ENCODE peak calls at places on chromosomes 3 and 15, in eight cellular contexts. C is HepG2; I is GM12878; N is heart left ventricle; K is mucosa of descending colon; T is lower lobe of right lung; Z is naive thymus-derived CD4-positive, alpha-beta T cell; D is Panc1. M is an unnamed sample.

GRCh38 chr3:114319453-114319852 is 25.6 kb downstream of the TIGIT start:
- ATAC-seq in C (peak; percentile 65), I (no peak), N (no peak), K (no peak), T (peak; percentile 25), Z (no peak), D (no peak), M (no peak)

GRCh38 chr3:12725436-12725835 is 33.6 kb downstream of the TMEM40 start:
- ATAC-seq in C (no peak), I (no peak), N (no peak), K (no peak), T (no peak), Z (no peak), D (no peak), M (no peak)

GRCh38 chr3:188526057-188526456 is 372.1 kb downstream of the LPP start:
- ATAC-seq in C (peak; percentile 67), I (no peak), N (no peak), K (no peak), T (peak; percentile 80), Z (no peak), D (no peak), M (no peak)

GRCh38 chr3:153210660-153211059 is 48.6 kb downstream of the RAP2B start:
- ATAC-seq in C (no peak), I (no peak), N (no peak), K (peak; percentile 55), T (peak; percentile 15), Z (peak; percentile 15), D (no peak), M (no peak)

GRCh38 chr3:23128655-23129054 is 74.5 kb upstream of the UBE2E2 start:
- ATAC-seq in C (no peak), I (no peak), N (no peak), K (peak; percentile 47), T (no peak), Z (no peak), D (no peak), M (no peak)

GRCh38 chr3:23496165-23496564 is 293.0 kb downstream of the UBE2E2 start:
- ATAC-seq in C (no peak), I (peak; percentile 89), N (no peak), K (no peak), T (no peak), Z (no peak), D (no peak), M (no peak)

GRCh38 chr3:13280856-13281656 is 139.1 kb downstream of the NUP210 start:
- ATAC-seq in C (peak; percentile 59), I (no peak), N (peak; percentile 25), K (peak; percentile 6), T (peak; percentile 19), Z (peak; percentile 23), D (peak; percentile 57), M (no peak)

GRCh38 chr3:23623841-23624240 is 181.9 kb upstream of the UBE2E1 start:
- ATAC-seq in C (no peak), I (no peak), N (no peak), K (no peak), T (no peak), Z (no peak), D (no peak), M (no peak)

DNA sequence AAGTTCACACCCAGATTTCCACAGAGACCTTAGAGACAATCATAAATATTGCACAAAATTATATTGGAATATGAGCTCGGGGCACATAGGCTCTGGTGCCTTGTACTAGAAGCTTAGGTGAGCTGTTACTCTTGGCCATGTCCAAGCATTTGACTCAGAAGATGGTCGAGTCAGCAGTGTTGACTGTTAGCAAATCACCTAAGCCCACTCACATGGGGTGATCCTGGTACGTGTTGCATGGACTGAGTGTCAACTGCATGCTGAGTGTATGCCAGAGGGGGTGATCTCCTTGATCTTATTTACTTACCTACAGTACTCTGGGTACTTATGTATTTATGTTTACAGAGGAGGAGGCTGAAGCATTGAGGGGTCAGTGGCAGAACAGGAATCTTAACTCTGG is 14.0 kb downstream of the SMAD3 start:
- ATAC-seq in C (no peak), I (no peak), N (no peak), K (no peak), T (no peak), Z (no peak), D (no peak), M (no peak)
- H3K4me1 ChIP-seq in C (peaks cover 94% of the 10 kb centered on the region), I (peaks cover 93% of the 10 kb centered on the region), N (peaks cover 70% of the 10 kb centered on the region), K (peaks cover 66% of the 10 kb centered on the region), T (peaks cover 98% of the 10 kb centered on the region), Z (peaks cover 64% of the 10 kb centered on the region), D (peaks cover 100% of the 10 kb centered on the region), M (no peaks in the 10 kb centered on the region)

DNA sequence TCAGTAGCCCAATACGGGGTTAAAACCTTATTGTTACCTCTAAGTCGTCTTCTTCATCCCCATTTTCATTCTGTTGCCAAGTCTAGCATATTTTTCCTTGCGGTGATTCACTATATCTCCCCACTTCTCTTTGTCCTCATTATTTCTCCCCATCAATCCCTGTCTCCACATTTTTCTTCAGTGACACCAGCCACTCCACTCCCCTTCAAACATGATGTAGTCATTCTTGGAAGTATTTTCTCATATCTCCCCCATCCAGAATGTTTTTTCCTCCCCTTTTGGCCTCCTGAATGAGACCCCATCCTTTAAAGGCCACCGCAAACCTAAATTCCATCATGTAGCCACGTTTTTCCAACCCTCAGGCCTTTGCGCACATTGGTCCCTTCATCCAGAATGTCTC is 105.9 kb downstream of the TOP2B start:
- ATAC-seq in C (no peak), I (no peak), N (no peak), K (no peak), T (no peak), Z (no peak), D (no peak), M (no peak)
- H3K4me3 ChIP-seq in C (no peak overlapping the region), I (no peak overlapping the region), N (no peak overlapping the region), K (no peak overlapping the region), T (no peak overlapping the region), Z (no peak overlapping the region), D (no peak overlapping the region), M (no peak overlapping the region)

GRCh38 chr3:55159711-55160110 is 231.9 kb upstream of the LRTM1 start:
- ATAC-seq in C (no peak), I (no peak), N (no peak), K (no peak), T (no peak), Z (no peak), D (no peak), M (no peak)
- H3K4me1 ChIP-seq in C (no peaks in the 10 kb centered on the region), I (no peaks in the 10 kb centered on the region), N (no peaks in the 10 kb centered on the region), K (no peaks in the 10 kb centered on the region), T (no peaks in the 10 kb centered on the region), Z (no peaks in the 10 kb centered on the region), D (no peaks in the 10 kb centered on the region), M (no peaks in the 10 kb centered on the region)

GRCh38 chr3:125108833-125109540 is 53.2 kb upstream of the HEG1 start:
- ATAC-seq in C (no peak), I (peak; percentile 31), N (no peak), K (no peak), T (no peak), Z (no peak), D (no peak), M (no peak)

GRCh38 chr3:125109541-125109925 is 53.7 kb upstream of the HEG1 start:
- ATAC-seq in C (no peak), I (no peak), N (no peak), K (no peak), T (no peak), Z (no peak), D (no peak), M (no peak)

GRCh38 chr3:125107861-125108567 is 52.2 kb upstream of the HEG1 start:
- ATAC-seq in C (no peak), I (peak; percentile 73), N (no peak), K (peak; percentile 36), T (no peak), Z (no peak), D (peak; percentile 45), M (no peak)

GRCh38 chr3:125110876-125111480 is 55.2 kb upstream of the HEG1 start:
- ATAC-seq in C (no peak), I (peak; percentile 3), N (no peak), K (no peak), T (no peak), Z (no peak), D (no peak), M (no peak)

DNA sequence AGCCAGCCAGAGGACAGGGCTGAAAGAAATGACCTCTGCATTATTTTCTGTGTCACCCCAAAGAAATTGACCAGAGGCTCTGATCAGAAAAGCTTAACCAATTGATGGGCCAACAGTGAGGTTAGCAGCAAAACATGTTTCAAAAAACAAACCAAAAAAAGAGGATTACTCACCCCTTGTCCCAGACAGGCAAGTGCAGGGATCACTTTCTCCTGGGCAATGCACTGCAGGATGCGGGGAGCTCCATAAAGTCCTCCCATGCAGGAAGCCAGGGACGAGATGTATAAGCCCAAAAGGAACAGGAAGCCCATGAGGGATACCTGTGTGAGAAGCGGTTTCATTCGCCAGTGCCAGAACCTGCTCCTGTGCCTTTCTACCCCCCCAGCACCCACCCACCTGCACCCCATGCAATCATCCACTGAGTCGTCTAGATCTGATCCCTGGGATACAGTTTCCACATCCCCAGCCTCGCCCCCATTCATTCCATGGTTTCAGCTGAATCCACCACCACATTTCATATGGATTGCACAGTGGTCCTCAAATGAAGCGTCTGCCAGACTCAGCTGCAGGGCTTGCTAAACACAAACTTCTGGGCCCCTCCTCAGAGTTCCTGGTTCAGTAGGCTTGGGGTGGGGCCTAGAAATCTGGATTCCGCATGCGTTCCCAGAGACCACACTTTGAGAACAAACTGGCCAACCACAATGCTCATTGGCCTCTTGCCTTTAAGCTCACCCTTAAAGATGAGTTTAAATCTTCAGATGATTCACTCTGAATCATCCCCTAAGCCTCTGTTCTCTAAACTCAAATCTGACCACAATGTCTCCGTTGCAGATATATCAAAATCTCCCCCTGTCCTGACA is 54.4 kb upstream of the HEG1 start:
- ATAC-seq in C (no peak), I (no peak), N (no peak), K (peak; percentile 66), T (peak; percentile 49), Z (peak; percentile 55), D (peak; percentile 44), M (no peak)
- H3K4me3 ChIP-seq in C (no peak overlapping the region), I (peak overlapping the region; percentile 82), N (no peak overlapping the region), K (no peak overlapping the region), T (no peak overlapping the region), Z (no peak overlapping the region), D (no peak overlapping the region), M (no peak overlapping the region)

GRCh38 chr15:90239371-90239770 is 5.4 kb downstream of the GDPGP1 start:
- ATAC-seq in C (no peak), I (no peak), N (no peak), K (no peak), T (no peak), Z (peak; percentile 20), D (no peak), M (no peak)
- H3K4me1 ChIP-seq in C (peaks cover 21% of the 10 kb centered on the region), I (peaks cover 4% of the 10 kb centered on the region), N (peaks cover 6% of the 10 kb centered on the region), K (no peaks in the 10 kb centered on the region), T (peaks cover 6% of the 10 kb centered on the region), Z (peaks cover 8% of the 10 kb centered on the region), D (peaks cover 7% of the 10 kb centered on the region), M (no peaks in the 10 kb centered on the region)

DNA sequence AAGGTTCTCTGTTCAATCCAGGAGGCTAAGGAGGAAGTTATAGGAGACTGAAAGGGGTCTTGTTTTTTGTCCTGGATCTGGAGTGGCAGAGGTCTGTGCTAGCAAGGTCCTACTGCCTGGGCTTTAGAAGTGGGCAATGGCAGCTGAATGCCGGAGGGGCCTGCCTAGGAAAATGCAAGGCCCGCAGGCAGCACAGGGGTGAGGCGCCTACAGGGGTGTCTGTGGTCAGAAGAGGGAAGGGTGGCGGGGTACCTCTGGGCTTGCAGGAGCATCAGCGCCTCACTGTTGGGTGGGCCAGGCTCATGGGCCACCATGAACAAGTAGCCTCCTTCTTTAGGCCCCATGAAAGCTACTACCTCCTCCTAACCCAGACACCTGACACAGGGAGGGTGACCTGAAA is 175.4 kb downstream of the PEX5L start:
- ATAC-seq in C (no peak), I (no peak), N (no peak), K (no peak), T (no peak), Z (no peak), D (no peak), M (no peak)
- H3K4me3 ChIP-seq in C (no peak overlapping the region), I (no peak overlapping the region), N (no peak overlapping the region), K (no peak overlapping the region), T (no peak overlapping the region), Z (no peak overlapping the region), D (no peak overlapping the region), M (no peak overlapping the region)

GRCh38 chr3:46934067-46934466 is 42.5 kb downstream of the CCDC12 start:
- ATAC-seq in C (no peak), I (no peak), N (no peak), K (no peak), T (no peak), Z (no peak), D (no peak), M (no peak)
- H3K4me1 ChIP-seq in C (peaks cover 83% of the 10 kb centered on the region), I (peaks cover 55% of the 10 kb centered on the region), N (peaks cover 97% of the 10 kb centered on the region), K (peaks cover 52% of the 10 kb centered on the region), T (peaks cover 91% of the 10 kb centered on the region), Z (peaks cover 15% of the 10 kb centered on the region), D (peaks cover 48% of the 10 kb centered on the region), M (peaks cover 75% of the 10 kb centered on the region)

M was measured in gastroesophageal sphincter.